ENCODE peak calls at places on chromosomes 13 and 19, in five cellular contexts. One of them, this sample, is unnamed.

GRCh38 chr19:12325690-12326089 is 7.7 kb downstream of the ZNF563 start:
- DNase-seq in thyroid gland: no peak
- DNase-seq in hepatocyte: no peak
- DNase-seq in psoas muscle: no peak
- DNase-seq in fibroblast of lung: no peak
- DNase-seq in this sample: no peak

GRCh38 chr19:22604571-22605274 is 29.4 kb upstream of the ZNF492 start:
- DNase-seq in thyroid gland: no peak
- DNase-seq in hepatocyte: no peak
- DNase-seq in psoas muscle: no peak
- DNase-seq in fibroblast of lung: no peak
- DNase-seq in this sample: no peak

GRCh38 chr13:22964245-22964966 is 216.4 kb upstream of the SGCG start:
- DNase-seq in thyroid gland: no peak
- DNase-seq in hepatocyte: no peak
- DNase-seq in psoas muscle: no peak
- DNase-seq in fibroblast of lung: no peak
- DNase-seq in this sample: no peak

GRCh38 chr19:34837262-34837661 is 64.2 kb upstream of the ZNF599 start:
- DNase-seq in thyroid gland: peak; percentile 17
- DNase-seq in hepatocyte: peak; percentile 20
- DNase-seq in psoas muscle: no peak
- DNase-seq in fibroblast of lung: no peak
- DNase-seq in this sample: no peak

GRCh38 chr19:6062274-6062673 is 48.0 kb downstream of the RFX2 start:
- DNase-seq in thyroid gland: peak; percentile 25
- DNase-seq in hepatocyte: no peak
- DNase-seq in psoas muscle: peak; percentile 60
- DNase-seq in fibroblast of lung: no peak
- DNase-seq in this sample: peak; percentile 86

GRCh38 chr19:49339364-49340068 is 4.3 kb downstream of the CD37 start:
- DNase-seq in thyroid gland: peak; percentile 85
- DNase-seq in hepatocyte: peak; percentile 87
- DNase-seq in psoas muscle: peak; percentile 90
- DNase-seq in fibroblast of lung: peak; percentile 87
- DNase-seq in this sample: peak; percentile 93

GRCh38 chr19:47778089-47778953 is at the start of gene SELENOW:
- DNase-seq in thyroid gland: peak; percentile 79
- DNase-seq in hepatocyte: peak; percentile 85
- DNase-seq in psoas muscle: peak; percentile 85
- DNase-seq in fibroblast of lung: peak; percentile 64
- DNase-seq in this sample: peak; percentile 85

GRCh38 chr13:29595380-29596063 is at the start of gene SLC7A1:
- DNase-seq in thyroid gland: peak; percentile 82
- DNase-seq in hepatocyte: peak; percentile 94
- DNase-seq in psoas muscle: peak; percentile 76
- DNase-seq in fibroblast of lung: peak; percentile 67
- DNase-seq in this sample: peak; percentile 94

GRCh38 chr13:51435002-51435578 is 17.7 kb downstream of the INTS6 start:
- DNase-seq in thyroid gland: no peak
- DNase-seq in hepatocyte: peak; percentile 36
- DNase-seq in psoas muscle: no peak
- DNase-seq in fibroblast of lung: peak; percentile 64
- DNase-seq in this sample: no peak

GRCh38 chr13:51995677-51996551 is 15.3 kb downstream of the ATP7B start:
- DNase-seq in thyroid gland: peak; percentile 22
- DNase-seq in hepatocyte: no peak
- DNase-seq in psoas muscle: no peak
- DNase-seq in fibroblast of lung: peak; percentile 19
- DNase-seq in this sample: no peak

GRCh38 chr13:19862511-19863313 is 737 bp downstream of the ZMYM5 start:
- DNase-seq in thyroid gland: peak; percentile 39
- DNase-seq in hepatocyte: peak; percentile 56
- DNase-seq in psoas muscle: peak; percentile 62
- DNase-seq in fibroblast of lung: peak; percentile 26
- DNase-seq in this sample: peak; percentile 79

GRCh38 chr19:18119243-18120105 is 21.9 kb downstream of the MAST3 start:
- DNase-seq in thyroid gland: no peak
- DNase-seq in hepatocyte: no peak
- DNase-seq in psoas muscle: no peak
- DNase-seq in fibroblast of lung: no peak
- DNase-seq in this sample: no peak

GRCh38 chr13:93786846-93787245 is 560.2 kb downstream of the GPC6 start:
- DNase-seq in thyroid gland: no peak
- DNase-seq in hepatocyte: no peak
- DNase-seq in psoas muscle: no peak
- DNase-seq in fibroblast of lung: peak; percentile 10
- DNase-seq in this sample: no peak

GRCh38 chr13:72313546-72313945 is 413.9 kb downstream of the MZT1 start:
- DNase-seq in thyroid gland: no peak
- DNase-seq in hepatocyte: no peak
- DNase-seq in psoas muscle: no peak
- DNase-seq in fibroblast of lung: no peak
- DNase-seq in this sample: no peak

GRCh38 chr19:7868326-7868670 is 5.9 kb downstream of the PRR36 start:
- DNase-seq in thyroid gland: no peak
- DNase-seq in hepatocyte: no peak
- DNase-seq in psoas muscle: peak; percentile 49
- DNase-seq in fibroblast of lung: no peak
- DNase-seq in this sample: no peak

DNA sequence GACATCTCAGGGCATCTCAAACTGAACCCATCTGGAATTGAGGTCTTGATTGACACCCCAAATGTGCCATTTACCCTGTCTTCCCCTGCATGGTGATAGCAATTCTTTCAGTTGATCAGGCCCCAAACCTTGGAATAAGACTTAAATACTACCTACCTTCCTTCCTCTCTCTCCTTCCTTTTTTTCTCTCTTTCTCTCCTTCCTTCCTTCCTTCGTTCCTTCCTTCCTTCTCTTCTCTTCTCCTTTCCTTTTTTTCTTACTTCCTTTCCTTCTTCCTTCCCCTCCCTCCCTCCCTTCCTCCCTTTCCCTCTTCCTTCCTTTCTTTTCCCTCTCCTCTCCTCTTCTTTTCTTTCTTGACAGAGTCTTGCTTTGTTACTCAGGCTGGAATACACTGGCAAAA is 7.4 kb upstream of the GIPC1 start:
- DNase-seq in thyroid gland: no peak
- DNase-seq in hepatocyte: no peak
- DNase-seq in psoas muscle: no peak
- DNase-seq in fibroblast of lung: no peak
- DNase-seq in this sample: no peak
- H3K27ac ChIP-seq in thyroid gland: no peak overlapping the region
- H3K27ac ChIP-seq in hepatocyte: no peak overlapping the region
- H3K27ac ChIP-seq in psoas muscle: no peak overlapping the region
- H3K27ac ChIP-seq in fibroblast of lung: no peak overlapping the region
- H3K27ac ChIP-seq in this sample: no peak overlapping the region

GRCh38 chr19:38248421-38248820 is 7.8 kb downstream of the PPP1R14A start:
- DNase-seq in thyroid gland: no peak
- DNase-seq in hepatocyte: no peak
- DNase-seq in psoas muscle: no peak
- DNase-seq in fibroblast of lung: no peak
- DNase-seq in this sample: no peak
- H3K27ac ChIP-seq in thyroid gland: no peak overlapping the region
- H3K27ac ChIP-seq in hepatocyte: peak overlapping the region; percentile 69
- H3K27ac ChIP-seq in psoas muscle: peak overlapping the region; percentile 9
- H3K27ac ChIP-seq in fibroblast of lung: no peak overlapping the region
- H3K27ac ChIP-seq in this sample: peak overlapping the region; percentile 31

GRCh38 chr19:41893899-41894298 is 10.9 kb downstream of the ARHGEF1 start:
- DNase-seq in thyroid gland: no peak
- DNase-seq in hepatocyte: no peak
- DNase-seq in psoas muscle: no peak
- DNase-seq in fibroblast of lung: no peak
- DNase-seq in this sample: no peak
- H3K27ac ChIP-seq in thyroid gland: no peak overlapping the region
- H3K27ac ChIP-seq in hepatocyte: no peak overlapping the region
- H3K27ac ChIP-seq in psoas muscle: no peak overlapping the region
- H3K27ac ChIP-seq in fibroblast of lung: no peak overlapping the region
- H3K27ac ChIP-seq in this sample: no peak overlapping the region

DNA sequence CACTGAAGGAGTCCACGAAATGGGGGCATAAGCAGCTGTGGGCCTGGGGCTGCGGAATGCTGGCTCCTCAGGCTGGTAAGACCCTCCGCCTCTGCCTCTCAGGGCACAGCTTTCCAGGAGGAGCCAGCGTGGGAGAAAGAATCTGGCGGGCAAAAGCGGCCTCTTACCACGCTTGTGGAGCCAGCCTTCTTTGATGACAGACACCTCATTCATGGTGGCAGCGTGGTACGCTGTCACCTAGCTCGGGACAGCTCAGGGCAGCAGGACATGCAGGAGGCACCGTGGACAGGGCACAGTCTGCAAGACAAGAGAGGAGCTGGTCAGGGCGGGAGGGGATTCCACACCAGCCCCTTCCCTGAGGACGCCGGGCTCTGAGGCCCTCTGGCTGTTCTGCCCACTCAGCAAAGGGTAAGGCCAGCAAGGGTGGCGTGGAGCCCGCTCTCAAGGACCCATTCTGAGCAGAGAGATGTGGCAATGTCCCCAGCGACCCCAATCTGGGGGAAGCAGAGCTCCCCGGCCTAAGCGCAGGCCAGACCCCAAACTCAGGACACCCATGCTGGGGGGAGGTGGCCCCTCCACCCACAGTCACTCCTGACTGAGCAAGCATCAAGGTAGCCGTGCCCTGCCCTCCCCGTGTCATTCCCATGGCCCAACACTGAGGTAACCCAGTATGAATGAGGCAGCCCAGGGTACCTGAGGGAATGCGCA is 19.9 kb downstream of the AKT2 start:
- DNase-seq in thyroid gland: peak; percentile 45
- DNase-seq in hepatocyte: no peak
- DNase-seq in psoas muscle: peak; percentile 56
- DNase-seq in fibroblast of lung: no peak
- DNase-seq in this sample: no peak
- H3K27ac ChIP-seq in thyroid gland: peak overlapping the region; percentile 92
- H3K27ac ChIP-seq in hepatocyte: no peak overlapping the region
- H3K27ac ChIP-seq in psoas muscle: peak overlapping the region; percentile 83
- H3K27ac ChIP-seq in fibroblast of lung: no peak overlapping the region
- H3K27ac ChIP-seq in this sample: no peak overlapping the region

GRCh38 chr13:111175948-111176347 is 60.8 kb downstream of the ARHGEF7 start:
- DNase-seq in thyroid gland: no peak
- DNase-seq in hepatocyte: no peak
- DNase-seq in psoas muscle: no peak
- DNase-seq in fibroblast of lung: no peak
- DNase-seq in this sample: no peak

GRCh38 chr13:111177081-111177711 is 62.1 kb downstream of the ARHGEF7 start:
- DNase-seq in thyroid gland: peak; percentile 33
- DNase-seq in hepatocyte: no peak
- DNase-seq in psoas muscle: peak; percentile 65
- DNase-seq in fibroblast of lung: peak; percentile 48
- DNase-seq in this sample: no peak

GRCh38 chr13:111176421-111176820 is 61.3 kb downstream of the ARHGEF7 start:
- DNase-seq in thyroid gland: no peak
- DNase-seq in hepatocyte: no peak
- DNase-seq in psoas muscle: no peak
- DNase-seq in fibroblast of lung: no peak
- DNase-seq in this sample: no peak

GRCh38 chr13:111178417-111178816 is 63.3 kb downstream of the ARHGEF7 start:
- DNase-seq in thyroid gland: no peak
- DNase-seq in hepatocyte: no peak
- DNase-seq in psoas muscle: no peak
- DNase-seq in fibroblast of lung: no peak
- DNase-seq in this sample: no peak

GRCh38 chr13:111177803-111178389 is 62.8 kb downstream of the ARHGEF7 start:
- DNase-seq in thyroid gland: no peak
- DNase-seq in hepatocyte: no peak
- DNase-seq in psoas muscle: no peak
- DNase-seq in fibroblast of lung: peak; percentile 64
- DNase-seq in this sample: no peak
- H3K27ac ChIP-seq in thyroid gland: peak overlapping the region; percentile 59
- H3K27ac ChIP-seq in hepatocyte: peak overlapping the region; percentile 24
- H3K27ac ChIP-seq in psoas muscle: peak overlapping the region; percentile 77
- H3K27ac ChIP-seq in fibroblast of lung: peak overlapping the region; percentile 41
- H3K27ac ChIP-seq in this sample: peak overlapping the region; percentile 100

DNA sequence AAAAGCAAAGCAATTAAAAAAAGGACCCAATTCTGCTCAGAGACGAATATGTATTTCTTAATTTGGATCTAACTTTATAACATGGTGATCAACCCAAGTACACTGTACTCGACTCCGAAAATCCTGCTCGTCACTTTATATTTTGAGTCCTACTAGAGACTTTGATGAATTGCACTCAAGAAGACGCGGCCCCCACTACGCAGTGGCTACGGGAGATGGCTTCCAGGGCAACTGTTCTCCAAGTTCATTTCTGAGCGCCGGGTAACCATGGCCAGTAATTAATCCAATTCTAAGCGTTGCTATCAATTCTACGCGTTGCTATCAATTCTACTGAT is 720 bp downstream of the SUPT20H start:
- DNase-seq in thyroid gland: peak; percentile 31
- DNase-seq in hepatocyte: peak; percentile 49
- DNase-seq in psoas muscle: no peak
- DNase-seq in fibroblast of lung: no peak
- DNase-seq in this sample: no peak
- H3K27ac ChIP-seq in thyroid gland: peak overlapping the region; percentile 85
- H3K27ac ChIP-seq in hepatocyte: peak overlapping the region; percentile 96
- H3K27ac ChIP-seq in psoas muscle: peak overlapping the region; percentile 96
- H3K27ac ChIP-seq in fibroblast of lung: peak overlapping the region; percentile 96
- H3K27ac ChIP-seq in this sample: no peak overlapping the region